ENCODE peak calls at places on chromosome 18, in four cellular contexts. F is fibroblast of lung, M is endothelial cell of umbilical vein, I is heart left ventricle. D is an unnamed sample.

GRCh38 chr18:55405655-55406373 is 182.2 kb downstream of the TCF4 start:
- DNase-seq in F (peak), M (peak), I (peak), D (peak)

GRCh38 chr18:22841840-22842239 is 91.3 kb upstream of the RBBP8 start:
- DNase-seq in F (peak), M (no peak), I (no peak), D (no peak)

GRCh38 chr18:2655954-2656236 is 369 bp downstream of the SMCHD1 start:
- DNase-seq in F (no peak), M (no peak), I (no peak), D (peak)

GRCh38 chr18:46856975-46857374 is 60.3 kb downstream of the PIAS2 start:
- DNase-seq in F (peak), M (no peak), I (no peak), D (no peak)

GRCh38 chr18:27278131-27278530 is 93.0 kb upstream of the CHST9 start:
- DNase-seq in F (no peak), M (no peak), I (no peak), D (no peak)

GRCh38 chr18:35602193-35602820 is 20.8 kb downstream of the GALNT1 start:
- DNase-seq in F (no peak), M (no peak), I (no peak), D (no peak)

GRCh38 chr18:24793742-24794141 is 333.3 kb downstream of the HRH4 start:
- DNase-seq in F (no peak), M (no peak), I (no peak), D (no peak)

GRCh38 chr18:55001625-55002024 is 42.4 kb upstream of the CCDC68 start:
- DNase-seq in F (peak), M (peak), I (no peak), D (no peak)

GRCh38 chr18:67483237-67483636 is 33.3 kb downstream of the DSEL start:
- DNase-seq in F (no peak), M (peak), I (no peak), D (no peak)

GRCh38 chr18:13831864-13832508 is 8.0 kb downstream of the MC5R start:
- DNase-seq in F (no peak), M (no peak), I (no peak), D (no peak)

GRCh38 chr18:68648191-68648590 is 66.7 kb downstream of the TMX3 start:
- DNase-seq in F (no peak), M (no peak), I (no peak), D (no peak)

GRCh38 chr18:35344736-35345459 is 678 bp upstream of the ZNF24 start:
- DNase-seq in F (peak), M (no peak), I (no peak), D (peak)

GRCh38 chr18:21820035-21820810 is 79.6 kb downstream of the MIB1 start:
- DNase-seq in F (peak), M (peak), I (no peak), D (no peak)

GRCh38 chr18:7918696-7919095 is 351.6 kb downstream of the PTPRM start:
- DNase-seq in F (no peak), M (no peak), I (no peak), D (no peak)

GRCh38 chr18:23810396-23810795 is 121.1 kb downstream of the LAMA3 start:
- DNase-seq in F (no peak), M (no peak), I (no peak), D (no peak)

GRCh38 chr18:23934863-23935262 is 79.7 kb upstream of the TTC39C start:
- DNase-seq in F (no peak), M (no peak), I (no peak), D (no peak)

GRCh38 chr18:63679820-63680606 is 18.3 kb upstream of the SERPINB3 start:
- DNase-seq in F (no peak), M (no peak), I (no peak), D (no peak)

GRCh38 chr18:77059294-77059916 is 73.2 kb downstream of the MBP start:
- DNase-seq in F (peak), M (peak), I (no peak), D (peak)

GRCh38 chr18:57581301-57581934 is 5.1 kb downstream of the FECH start:
- DNase-seq in F (no peak), M (no peak), I (no peak), D (peak)

GRCh38 chr18:55753643-55754255 is 165.8 kb upstream of the TCF4 start:
- DNase-seq in F (peak), M (peak), I (no peak), D (no peak)

GRCh38 chr18:56326386-56327072 is 311.9 kb downstream of the TXNL1 start:
- DNase-seq in F (no peak), M (no peak), I (no peak), D (no peak)

GRCh38 chr18:2715990-2716389 is 60.5 kb downstream of the SMCHD1 start:
- DNase-seq in F (peak), M (no peak), I (no peak), D (no peak)

GRCh38 chr18:63177822-63178525 is 141.6 kb downstream of the BCL2 start:
- DNase-seq in F (no peak), M (no peak), I (no peak), D (no peak)

GRCh38 chr18:63843008-63843407 is 44.5 kb upstream of the SERPINB2 start:
- DNase-seq in F (no peak), M (no peak), I (no peak), D (no peak)

GRCh38 chr18:54405290-54405689 is 47.6 kb downstream of the C18orf54 start:
- DNase-seq in F (no peak), M (no peak), I (no peak), D (no peak)

GRCh38 chr18:34322365-34323289 is 97.9 kb upstream of the NOL4 start:
- DNase-seq in F (peak), M (peak), I (no peak), D (peak)
- TF ChIP-seq CTCF in F (peak), M (peak), I (peak), D (no peak)

GRCh38 chr18:31205273-31205672 is 42.6 kb upstream of the DSC1 start:
- DNase-seq in F (no peak), M (no peak), I (no peak), D (no peak)
- H3K27ac ChIP-seq in F (no peak), M (no peak), I (peak), D (no peak)

GRCh38 chr18:9827211-9827855 is 58.4 kb upstream of the TXNDC2 start:
- DNase-seq in F (no peak), M (peak), I (no peak), D (no peak)
- H3K4me3 ChIP-seq in F (no peak), M (no peak), I (no peak), D (no peak)

GRCh38 chr18:834086-834720 is 22.2 kb upstream of the YES1 start:
- DNase-seq in F (no peak), M (no peak), I (no peak), D (peak)

GRCh38 chr18:833197-833596 is 21.2 kb upstream of the YES1 start:
- DNase-seq in F (no peak), M (no peak), I (no peak), D (no peak)

GRCh38 chr18:830315-830901 is 18.4 kb upstream of the YES1 start:
- DNase-seq in F (peak), M (peak), I (peak), D (no peak)

GRCh38 chr18:829432-829831 is 17.4 kb upstream of the YES1 start:
- DNase-seq in F (no peak), M (no peak), I (no peak), D (no peak)

DNA sequence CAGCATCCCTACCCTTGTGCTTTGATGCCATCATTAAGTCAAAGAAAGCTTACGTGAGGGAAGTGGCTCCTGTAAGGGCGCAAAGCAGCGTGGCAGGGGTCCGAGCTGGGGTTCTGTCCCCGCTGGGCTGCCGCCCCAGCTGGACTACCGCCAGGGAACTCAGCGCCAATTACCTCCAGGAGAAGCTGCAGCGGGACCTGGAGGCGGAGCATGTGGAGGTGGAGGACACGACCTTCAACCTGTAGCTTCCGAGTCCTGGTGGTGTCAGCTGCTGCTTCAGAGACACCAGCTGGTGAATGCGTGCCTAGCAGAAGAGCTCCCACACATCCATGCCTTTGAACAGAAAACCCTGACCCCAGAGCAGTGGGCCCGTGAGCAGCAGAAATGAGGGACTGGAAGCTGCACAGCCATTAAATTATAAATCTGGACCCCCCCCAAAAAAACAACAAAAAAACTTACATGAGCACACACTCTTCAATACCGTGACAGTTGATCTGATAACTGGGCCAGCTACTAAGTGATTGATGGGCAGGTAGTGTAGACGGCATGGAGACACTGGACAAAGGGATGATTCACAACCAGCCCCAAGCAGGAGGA is 20.1 kb upstream of the YES1 start:
- DNase-seq in F (no peak), M (no peak), I (peak), D (peak)
- TF ChIP-seq CTCF in F (no peak), M (no peak), I (no peak), D (no peak)